ENCODE peak calls at places on chromosomes 1 and 21, in five cellular contexts. I is A549, U is small intestine, Q is NCI-H2107, Y is tibial nerve. H is an unnamed sample.

GRCh38 chr1:27621067-27621920 is 13.7 kb downstream of the FGR start:
- DNase-seq in I (no peak), U (no peak), Q (no peak), Y (no peak), H (no peak)

GRCh38 chr21:41766883-41767605 is at the start of gene RIPK4:
- DNase-seq in I (peak), U (peak), Q (peak), Y (no peak), H (no peak)

GRCh38 chr1:171909711-171910110 is 68.4 kb downstream of the DNM3 start:
- DNase-seq in I (no peak), U (no peak), Q (no peak), Y (no peak), H (no peak)

GRCh38 chr1:179709841-179710329 is 33.2 kb upstream of the FAM163A start:
- DNase-seq in I (no peak), U (peak), Q (no peak), Y (no peak), H (no peak)

GRCh38 chr1:40806240-40806639 is 22.7 kb downstream of the KCNQ4 start:
- DNase-seq in I (no peak), U (no peak), Q (no peak), Y (no peak), H (no peak)

GRCh38 chr1:101241485-101242225 is 4.8 kb downstream of the S1PR1 start:
- DNase-seq in I (no peak), U (no peak), Q (no peak), Y (no peak), H (no peak)

GRCh38 chr1:29264773-29265389 is 28.6 kb downstream of the PTPRU start:
- DNase-seq in I (no peak), U (no peak), Q (no peak), Y (no peak), H (peak)

GRCh38 chr21:29228306-29228705 is 70.4 kb upstream of the BACH1 start:
- DNase-seq in I (no peak), U (no peak), Q (no peak), Y (no peak), H (peak)

GRCh38 chr1:72827285-72827684 is 544.9 kb upstream of the NEGR1 start:
- DNase-seq in I (no peak), U (no peak), Q (no peak), Y (no peak), H (peak)

GRCh38 chr1:88741413-88741812 is 57.3 kb downstream of the PKN2 start:
- DNase-seq in I (no peak), U (peak), Q (no peak), Y (no peak), H (no peak)

GRCh38 chr1:64540265-64540791 is 70.4 kb downstream of the CACHD1 start:
- DNase-seq in I (no peak), U (peak), Q (no peak), Y (no peak), H (no peak)

GRCh38 chr1:89213347-89213746 is 14.6 kb upstream of the GBP4 start:
- DNase-seq in I (no peak), U (peak), Q (no peak), Y (no peak), H (no peak)

GRCh38 chr1:3011631-3012510 is 9.4 kb upstream of the ACTRT2 start:
- DNase-seq in I (no peak), U (no peak), Q (no peak), Y (no peak), H (no peak)

GRCh38 chr1:114597949-114598348 is 16.5 kb upstream of the BCAS2 start:
- DNase-seq in I (no peak), U (no peak), Q (no peak), Y (no peak), H (no peak)

GRCh38 chr1:59290173-59290954 is 6.5 kb upstream of the FGGY start:
- DNase-seq in I (peak), U (peak), Q (peak), Y (no peak), H (peak)

GRCh38 chr1:248243204-248243603 is 12.0 kb downstream of the OR2M4 start:
- DNase-seq in I (peak), U (peak), Q (no peak), Y (no peak), H (no peak)

GRCh38 chr1:110339427-110340206 is 440 bp downstream of the RBM15 start:
- DNase-seq in I (peak), U (peak), Q (no peak), Y (peak), H (peak)

GRCh38 chr1:31867546-31867945 is 51.7 kb upstream of the SPOCD1 start:
- DNase-seq in I (no peak), U (no peak), Q (no peak), Y (no peak), H (no peak)

GRCh38 chr1:8794605-8795004 is 22.8 kb downstream of the RERE start:
- DNase-seq in I (no peak), U (no peak), Q (no peak), Y (no peak), H (no peak)

GRCh38 chr21:34734696-34735095 is 65.9 kb downstream of the CLIC6 start:
- DNase-seq in I (no peak), U (no peak), Q (no peak), Y (no peak), H (no peak)

GRCh38 chr1:29583727-29584126 is 347.4 kb downstream of the PTPRU start:
- DNase-seq in I (no peak), U (no peak), Q (no peak), Y (no peak), H (no peak)

GRCh38 chr1:63691672-63692425 is 82.0 kb upstream of the ROR1 start:
- DNase-seq in I (peak), U (peak), Q (peak), Y (peak), H (peak)

GRCh38 chr21:26920055-26920454 is 46.8 kb downstream of the ADAMTS5 start:
- DNase-seq in I (no peak), U (no peak), Q (no peak), Y (no peak), H (no peak)

GRCh38 chr21:39386194-39386593 is 37.3 kb upstream of the HMGN1 start:
- DNase-seq in I (no peak), U (no peak), Q (no peak), Y (no peak), H (no peak)

H was measured in cardiac muscle cell.